ENCODE peak calls at places on chromosomes 7 and 10, in nine cellular contexts. Z is psoas muscle; H is NT2/D1; C is CD8-positive, alpha-beta memory T cell; S is tibial nerve; P is upper lobe of left lung; L is astrocyte of the spinal cord; M is AG10803; J is brain microvascular endothelial cell. U is an unnamed sample.

GRCh38 chr7:10973942-10974716 is 457 bp downstream of the PHF14 start:
- DNase-seq in Z (peak; percentile 37), H (peak; percentile 25), C (no peak), S (peak; percentile 5), P (peak; percentile 40), L (peak; percentile 37), M (peak; percentile 36), J (peak; percentile 36), U (no peak)

GRCh38 chr10:43671659-43672555 is 23.2 kb upstream of the ZNF32 start:
- DNase-seq in Z (peak; percentile 32), H (peak; percentile 62), C (peak; percentile 40), S (peak; percentile 95), P (peak; percentile 53), L (peak; percentile 60), M (peak; percentile 67), J (peak; percentile 64), U (peak; percentile 53)

GRCh38 chr7:105975770-105976428 is 12.8 kb downstream of the CDHR3 start:
- DNase-seq in Z (no peak), H (no peak), C (no peak), S (no peak), P (no peak), L (peak; percentile 76), M (peak; percentile 42), J (no peak), U (no peak)

GRCh38 chr7:29969706-29970105 is 19.9 kb downstream of the SCRN1 start:
- DNase-seq in Z (no peak), H (no peak), C (no peak), S (no peak), P (no peak), L (no peak), M (no peak), J (no peak), U (no peak)

GRCh38 chr10:60549686-60550085 is 160.0 kb upstream of the ANK3 start:
- DNase-seq in Z (no peak), H (no peak), C (no peak), S (no peak), P (no peak), L (peak; percentile 23), M (peak; percentile 3), J (no peak), U (peak; percentile 14)

GRCh38 chr7:157177333-157177993 is 38.7 kb downstream of the UBE3C start:
- DNase-seq in Z (no peak), H (no peak), C (no peak), S (no peak), P (no peak), L (no peak), M (no peak), J (no peak), U (no peak)

GRCh38 chr7:150801242-150801945 is 825 bp downstream of the TMEM176A start:
- DNase-seq in Z (no peak), H (no peak), C (no peak), S (no peak), P (no peak), L (no peak), M (no peak), J (no peak), U (no peak)

GRCh38 chr10:6716521-6716920 is 136.4 kb upstream of the PRKCQ start:
- DNase-seq in Z (no peak), H (no peak), C (no peak), S (no peak), P (no peak), L (no peak), M (peak; percentile 85), J (no peak), U (no peak)

GRCh38 chr7:51732951-51733350 is 416.3 kb upstream of the COBL start:
- DNase-seq in Z (no peak), H (no peak), C (no peak), S (no peak), P (no peak), L (no peak), M (no peak), J (no peak), U (peak; percentile 2)

GRCh38 chr10:132030898-132031463 is 34.8 kb upstream of the JAKMIP3 start:
- DNase-seq in Z (no peak), H (no peak), C (no peak), S (no peak), P (no peak), L (no peak), M (no peak), J (no peak), U (no peak)

GRCh38 chr7:131139462-131139861 is 188.2 kb upstream of the MKLN1 start:
- DNase-seq in Z (no peak), H (no peak), C (no peak), S (no peak), P (no peak), L (no peak), M (no peak), J (no peak), U (no peak)

GRCh38 chr7:30556854-30557644 is 37.6 kb upstream of the GARS1 start:
- DNase-seq in Z (no peak), H (peak; percentile 96), C (no peak), S (no peak), P (no peak), L (peak; percentile 89), M (peak; percentile 22), J (peak; percentile 27), U (no peak)

GRCh38 chr7:151087247-151088018 is 1.2 kb downstream of the AGAP3 start:
- DNase-seq in Z (peak; percentile 75), H (no peak), C (peak; percentile 36), S (peak; percentile 26), P (peak; percentile 52), L (peak; percentile 44), M (peak; percentile 55), J (no peak), U (no peak)

GRCh38 chr7:47471358-47471703 is 110.6 kb downstream of the TNS3 start:
- DNase-seq in Z (no peak), H (no peak), C (no peak), S (no peak), P (no peak), L (no peak), M (no peak), J (no peak), U (no peak)

GRCh38 chr10:34889004-34889869 is 74.1 kb upstream of the PARD3 start:
- DNase-seq in Z (no peak), H (no peak), C (no peak), S (no peak), P (no peak), L (no peak), M (peak; percentile 56), J (no peak), U (no peak)

GRCh38 chr10:61759751-61760150 is 97.0 kb downstream of the CABCOCO1 start:
- DNase-seq in Z (no peak), H (no peak), C (no peak), S (no peak), P (no peak), L (no peak), M (no peak), J (no peak), U (peak; percentile 90)

DNA sequence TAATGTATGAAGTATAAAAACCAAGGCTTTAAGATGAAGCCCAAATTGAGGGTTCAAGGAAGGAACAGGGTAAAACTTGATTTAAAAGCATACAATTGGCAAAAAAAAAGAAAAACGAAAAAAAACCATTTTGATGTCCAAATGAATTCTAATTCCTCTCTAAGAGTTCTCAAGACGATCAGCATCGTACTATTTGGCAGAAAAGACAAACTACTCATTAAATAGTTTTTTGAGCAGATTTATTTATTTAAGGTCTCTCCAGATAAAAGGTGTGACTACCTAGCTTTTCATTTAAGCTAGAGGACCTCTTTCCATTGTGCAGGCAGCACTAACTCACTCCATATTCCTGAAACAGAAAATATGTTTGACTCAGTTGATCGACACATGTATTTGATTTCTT is 245.0 kb downstream of the KIAA1217 start:
- DNase-seq in Z (no peak), H (no peak), C (no peak), S (no peak), P (no peak), L (no peak), M (no peak), J (no peak), U (no peak)
- H3K4me3 ChIP-seq in Z (no peak overlapping the region), H (no peak overlapping the region), C (no peak overlapping the region), S (no peak overlapping the region), P (no peak overlapping the region), L (no peak overlapping the region), M (no peak overlapping the region), J (no peak overlapping the region), U (no peak overlapping the region)

DNA sequence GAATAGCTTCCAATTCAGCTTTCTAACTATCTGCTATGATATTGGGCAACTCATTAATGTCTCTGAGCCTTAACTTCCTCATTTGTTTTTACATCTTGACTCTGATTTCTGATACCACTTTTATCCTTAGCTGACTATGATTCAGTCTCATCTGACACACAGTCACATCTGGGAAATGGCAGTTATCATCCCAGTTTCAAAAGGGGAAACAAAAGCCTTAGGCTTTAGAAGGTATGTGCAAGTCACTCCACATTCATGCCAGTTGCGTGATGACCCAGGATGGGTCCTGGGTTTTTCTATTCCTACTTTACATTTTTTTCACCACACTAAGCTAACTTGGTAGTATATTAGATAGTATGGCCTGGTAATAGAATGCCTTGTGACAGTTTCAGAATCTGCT is 12.7 kb downstream of the SCIN start:
- DNase-seq in Z (no peak), H (no peak), C (no peak), S (no peak), P (no peak), L (no peak), M (peak; percentile 51), J (no peak), U (no peak)
- H3K4me3 ChIP-seq in Z (no peak overlapping the region), H (no peak overlapping the region), C (no peak overlapping the region), S (no peak overlapping the region), P (no peak overlapping the region), L (no peak overlapping the region), M (no peak overlapping the region), J (no peak overlapping the region), U (no peak overlapping the region)

GRCh38 chr7:116877443-116878217 is 15.2 kb downstream of the CAPZA2 start:
- DNase-seq in Z (no peak), H (no peak), C (no peak), S (no peak), P (no peak), L (no peak), M (no peak), J (no peak), U (no peak)

GRCh38 chr7:116873619-116874018 is 11.2 kb downstream of the CAPZA2 start:
- DNase-seq in Z (no peak), H (no peak), C (no peak), S (no peak), P (no peak), L (no peak), M (no peak), J (no peak), U (no peak)

GRCh38 chr7:116876664-116877442 is 14.5 kb downstream of the CAPZA2 start:
- DNase-seq in Z (peak; percentile 27), H (no peak), C (no peak), S (peak; percentile 20), P (peak; percentile 60), L (no peak), M (no peak), J (peak; percentile 67), U (no peak)

GRCh38 chr7:116871061-116871700 is 8.8 kb downstream of the CAPZA2 start:
- DNase-seq in Z (no peak), H (no peak), C (no peak), S (no peak), P (no peak), L (no peak), M (no peak), J (no peak), U (no peak)

GRCh38 chr7:116872026-116872425 is 9.6 kb downstream of the CAPZA2 start:
- DNase-seq in Z (no peak), H (no peak), C (no peak), S (no peak), P (no peak), L (no peak), M (no peak), J (no peak), U (no peak)
- H3K4me3 ChIP-seq in Z (peak overlapping the region; percentile 24), H (no peak overlapping the region), C (no peak overlapping the region), S (no peak overlapping the region), P (no peak overlapping the region), L (no peak overlapping the region), M (no peak overlapping the region), J (no peak overlapping the region), U (no peak overlapping the region)

GRCh38 chr7:155945670-155946325 is 133.5 kb upstream of the SHH start:
- DNase-seq in Z (no peak), H (no peak), C (no peak), S (no peak), P (no peak), L (no peak), M (no peak), J (no peak), U (no peak)
- H3K4me3 ChIP-seq in Z (no peak overlapping the region), H (no peak overlapping the region), C (no peak overlapping the region), S (no peak overlapping the region), P (no peak overlapping the region), L (no peak overlapping the region), M (no peak overlapping the region), J (no peak overlapping the region), U (no peak overlapping the region)

U was measured in Jurkat, Clone E6-1.